ENCODE peak calls at places on chromosome 5, in eight cellular contexts. One of them, this sample, is unnamed.
A peak's percentile ranks its signal among the peaks of the same experiment; 100 is the strongest.

GRCh38 chr5:88818296-88818695 is 64.7 kb downstream of the MEF2C start:
- DNase-seq in uterus: no peak
- DNase-seq in T-cell: no peak
- DNase-seq in NCI-H460: no peak
- DNase-seq in sigmoid colon: no peak
- DNase-seq in MV-4-11: peak; percentile 23
- DNase-seq in activated naive CD8-positive, alpha-beta T cell treated with anti-CD3 and anti-CD28 coated beads, Interleukin-2, amount 50 U/mL, for 24 hours: no peak
- DNase-seq in Right ventricle myocardium superior: no peak
- DNase-seq in this sample: no peak

GRCh38 chr5:15383469-15383868 is 116.5 kb upstream of the FBXL7 start:
- DNase-seq in NCI-H460: peak; percentile 21
- DNase-seq in Right ventricle myocardium superior: no peak
- DNase-seq in MV-4-11: no peak
- DNase-seq in activated naive CD8-positive, alpha-beta T cell treated with anti-CD3 and anti-CD28 coated beads, Interleukin-2, amount 50 U/mL, for 24 hours: no peak
- DNase-seq in T-cell: no peak
- DNase-seq in uterus: no peak
- DNase-seq in sigmoid colon: no peak
- DNase-seq in this sample: peak; percentile 10

GRCh38 chr5:76225316-76225715 is 142.1 kb downstream of the SV2C start:
- DNase-seq in T-cell: no peak
- DNase-seq in MV-4-11: peak; percentile 38
- DNase-seq in Right ventricle myocardium superior: no peak
- DNase-seq in sigmoid colon: no peak
- DNase-seq in uterus: no peak
- DNase-seq in NCI-H460: no peak
- DNase-seq in activated naive CD8-positive, alpha-beta T cell treated with anti-CD3 and anti-CD28 coated beads, Interleukin-2, amount 50 U/mL, for 24 hours: no peak
- DNase-seq in this sample: no peak

GRCh38 chr5:147805030-147805454 is 22.5 kb upstream of the JAKMIP2 start:
- DNase-seq in uterus: no peak
- DNase-seq in MV-4-11: peak; percentile 99
- DNase-seq in sigmoid colon: no peak
- DNase-seq in activated naive CD8-positive, alpha-beta T cell treated with anti-CD3 and anti-CD28 coated beads, Interleukin-2, amount 50 U/mL, for 24 hours: peak; percentile 46
- DNase-seq in NCI-H460: no peak
- DNase-seq in T-cell: peak; percentile 43
- DNase-seq in Right ventricle myocardium superior: no peak
- DNase-seq in this sample: no peak

GRCh38 chr5:31122998-31123950 is 70.2 kb upstream of the CDH6 start:
- DNase-seq in sigmoid colon: no peak
- DNase-seq in activated naive CD8-positive, alpha-beta T cell treated with anti-CD3 and anti-CD28 coated beads, Interleukin-2, amount 50 U/mL, for 24 hours: no peak
- DNase-seq in NCI-H460: no peak
- DNase-seq in T-cell: no peak
- DNase-seq in MV-4-11: no peak
- DNase-seq in uterus: no peak
- DNase-seq in Right ventricle myocardium superior: no peak
- DNase-seq in this sample: no peak

GRCh38 chr5:107518219-107519015 is 152.3 kb downstream of the EFNA5 start:
- DNase-seq in Right ventricle myocardium superior: no peak
- DNase-seq in activated naive CD8-positive, alpha-beta T cell treated with anti-CD3 and anti-CD28 coated beads, Interleukin-2, amount 50 U/mL, for 24 hours: no peak
- DNase-seq in sigmoid colon: no peak
- DNase-seq in MV-4-11: no peak
- DNase-seq in uterus: no peak
- DNase-seq in NCI-H460: no peak
- DNase-seq in T-cell: no peak
- DNase-seq in this sample: no peak

GRCh38 chr5:141812512-141812911 is 65.7 kb downstream of the PCDH1 start:
- DNase-seq in sigmoid colon: no peak
- DNase-seq in activated naive CD8-positive, alpha-beta T cell treated with anti-CD3 and anti-CD28 coated beads, Interleukin-2, amount 50 U/mL, for 24 hours: no peak
- DNase-seq in uterus: no peak
- DNase-seq in NCI-H460: no peak
- DNase-seq in MV-4-11: no peak
- DNase-seq in Right ventricle myocardium superior: no peak
- DNase-seq in T-cell: no peak
- DNase-seq in this sample: no peak

GRCh38 chr5:10913846-10914245 is 152.8 kb upstream of the DAP start:
- DNase-seq in NCI-H460: peak; percentile 25
- DNase-seq in MV-4-11: peak; percentile 97
- DNase-seq in Right ventricle myocardium superior: no peak
- DNase-seq in uterus: no peak
- DNase-seq in sigmoid colon: no peak
- DNase-seq in T-cell: no peak
- DNase-seq in activated naive CD8-positive, alpha-beta T cell treated with anti-CD3 and anti-CD28 coated beads, Interleukin-2, amount 50 U/mL, for 24 hours: no peak
- DNase-seq in this sample: peak; percentile 96

GRCh38 chr5:62779010-62779422 is 200.4 kb downstream of the LRRC70 start:
- DNase-seq in uterus: no peak
- DNase-seq in activated naive CD8-positive, alpha-beta T cell treated with anti-CD3 and anti-CD28 coated beads, Interleukin-2, amount 50 U/mL, for 24 hours: no peak
- DNase-seq in sigmoid colon: no peak
- DNase-seq in T-cell: no peak
- DNase-seq in Right ventricle myocardium superior: no peak
- DNase-seq in MV-4-11: peak; percentile 49
- DNase-seq in NCI-H460: peak; percentile 71
- DNase-seq in this sample: peak; percentile 61

GRCh38 chr5:149415245-149415967 is 36.3 kb upstream of the IL17B start:
- DNase-seq in MV-4-11: no peak
- DNase-seq in NCI-H460: no peak
- DNase-seq in T-cell: no peak
- DNase-seq in sigmoid colon: peak; percentile 69
- DNase-seq in uterus: no peak
- DNase-seq in activated naive CD8-positive, alpha-beta T cell treated with anti-CD3 and anti-CD28 coated beads, Interleukin-2, amount 50 U/mL, for 24 hours: no peak
- DNase-seq in Right ventricle myocardium superior: no peak
- DNase-seq in this sample: peak; percentile 48

GRCh38 chr5:78983601-78984000 is 1.5 kb downstream of the ARSB start:
- DNase-seq in sigmoid colon: no peak
- DNase-seq in MV-4-11: no peak
- DNase-seq in activated naive CD8-positive, alpha-beta T cell treated with anti-CD3 and anti-CD28 coated beads, Interleukin-2, amount 50 U/mL, for 24 hours: no peak
- DNase-seq in NCI-H460: no peak
- DNase-seq in uterus: no peak
- DNase-seq in T-cell: no peak
- DNase-seq in Right ventricle myocardium superior: no peak
- DNase-seq in this sample: peak; percentile 6

GRCh38 chr5:5983261-5983660 is 395.1 kb downstream of the MED10 start:
- DNase-seq in NCI-H460: no peak
- DNase-seq in MV-4-11: no peak
- DNase-seq in sigmoid colon: no peak
- DNase-seq in activated naive CD8-positive, alpha-beta T cell treated with anti-CD3 and anti-CD28 coated beads, Interleukin-2, amount 50 U/mL, for 24 hours: no peak
- DNase-seq in T-cell: no peak
- DNase-seq in Right ventricle myocardium superior: no peak
- DNase-seq in uterus: no peak
- DNase-seq in this sample: no peak

GRCh38 chr5:122400961-122401360 is 88.9 kb downstream of the SNCAIP start:
- DNase-seq in NCI-H460: no peak
- DNase-seq in sigmoid colon: no peak
- DNase-seq in T-cell: no peak
- DNase-seq in activated naive CD8-positive, alpha-beta T cell treated with anti-CD3 and anti-CD28 coated beads, Interleukin-2, amount 50 U/mL, for 24 hours: no peak
- DNase-seq in uterus: no peak
- DNase-seq in MV-4-11: no peak
- DNase-seq in Right ventricle myocardium superior: no peak
- DNase-seq in this sample: no peak

GRCh38 chr5:158877124-158877581 is 222.6 kb downstream of the EBF1 start:
- DNase-seq in sigmoid colon: no peak
- DNase-seq in T-cell: no peak
- DNase-seq in Right ventricle myocardium superior: no peak
- DNase-seq in activated naive CD8-positive, alpha-beta T cell treated with anti-CD3 and anti-CD28 coated beads, Interleukin-2, amount 50 U/mL, for 24 hours: no peak
- DNase-seq in NCI-H460: peak; percentile 82
- DNase-seq in uterus: no peak
- DNase-seq in MV-4-11: no peak
- DNase-seq in this sample: no peak

GRCh38 chr5:160266044-160266718 is 36.9 kb downstream of the FABP6 start:
- DNase-seq in MV-4-11: no peak
- DNase-seq in T-cell: no peak
- DNase-seq in sigmoid colon: no peak
- DNase-seq in activated naive CD8-positive, alpha-beta T cell treated with anti-CD3 and anti-CD28 coated beads, Interleukin-2, amount 50 U/mL, for 24 hours: no peak
- DNase-seq in NCI-H460: no peak
- DNase-seq in uterus: no peak
- DNase-seq in Right ventricle myocardium superior: no peak
- DNase-seq in this sample: no peak

GRCh38 chr5:172534229-172535169 is 80.2 kb upstream of the SH3PXD2B start:
- DNase-seq in Right ventricle myocardium superior: no peak
- DNase-seq in uterus: no peak
- DNase-seq in MV-4-11: no peak
- DNase-seq in activated naive CD8-positive, alpha-beta T cell treated with anti-CD3 and anti-CD28 coated beads, Interleukin-2, amount 50 U/mL, for 24 hours: no peak
- DNase-seq in T-cell: no peak
- DNase-seq in sigmoid colon: peak; percentile 69
- DNase-seq in NCI-H460: peak; percentile 9
- DNase-seq in this sample: peak; percentile 52

GRCh38 chr5:73759771-73760170 is 133.8 kb downstream of the ARHGEF28 start:
- DNase-seq in MV-4-11: no peak
- DNase-seq in Right ventricle myocardium superior: no peak
- DNase-seq in uterus: no peak
- DNase-seq in T-cell: no peak
- DNase-seq in NCI-H460: no peak
- DNase-seq in activated naive CD8-positive, alpha-beta T cell treated with anti-CD3 and anti-CD28 coated beads, Interleukin-2, amount 50 U/mL, for 24 hours: no peak
- DNase-seq in sigmoid colon: no peak
- DNase-seq in this sample: no peak

GRCh38 chr5:80919678-80920196 is 40.4 kb upstream of the RASGRF2 start:
- DNase-seq in activated naive CD8-positive, alpha-beta T cell treated with anti-CD3 and anti-CD28 coated beads, Interleukin-2, amount 50 U/mL, for 24 hours: no peak
- DNase-seq in sigmoid colon: no peak
- DNase-seq in uterus: no peak
- DNase-seq in NCI-H460: no peak
- DNase-seq in MV-4-11: no peak
- DNase-seq in T-cell: no peak
- DNase-seq in Right ventricle myocardium superior: no peak
- DNase-seq in this sample: peak; percentile 43